ENCODE peak calls at places on chromosomes 3 and 15, in five cellular contexts. One of them, this sample, is unnamed.

GRCh38 chr15:67105065-67105951 is 39.9 kb downstream of the SMAD3 start:
- DNase-seq in psoas muscle: peak; percentile 69
- DNase-seq in endodermal cell: peak; percentile 67
- DNase-seq in CD8-positive, alpha-beta T cell: no peak
- DNase-seq in sigmoid colon: peak; percentile 83
- DNase-seq in this sample: peak; percentile 97

GRCh38 chr3:194489736-194490612 is 3.2 kb upstream of the ATP13A3 start:
- DNase-seq in psoas muscle: no peak
- DNase-seq in endodermal cell: no peak
- DNase-seq in CD8-positive, alpha-beta T cell: no peak
- DNase-seq in sigmoid colon: no peak
- DNase-seq in this sample: no peak

GRCh38 chr3:160374472-160374871 is 24.6 kb downstream of the IFT80 start:
- DNase-seq in psoas muscle: no peak
- DNase-seq in endodermal cell: no peak
- DNase-seq in CD8-positive, alpha-beta T cell: no peak
- DNase-seq in sigmoid colon: no peak
- DNase-seq in this sample: no peak

GRCh38 chr15:48385431-48385830 is 54.2 kb downstream of the DUT start:
- DNase-seq in psoas muscle: no peak
- DNase-seq in endodermal cell: no peak
- DNase-seq in CD8-positive, alpha-beta T cell: no peak
- DNase-seq in sigmoid colon: no peak
- DNase-seq in this sample: no peak

GRCh38 chr3:192188218-192188835 is 539.0 kb downstream of the FGF12 start:
- DNase-seq in psoas muscle: peak; percentile 25
- DNase-seq in endodermal cell: peak; percentile 88
- DNase-seq in CD8-positive, alpha-beta T cell: peak; percentile 4
- DNase-seq in sigmoid colon: no peak
- DNase-seq in this sample: no peak

GRCh38 chr3:112143251-112143650 is 10.2 kb upstream of the GCSAM start:
- DNase-seq in psoas muscle: no peak
- DNase-seq in endodermal cell: no peak
- DNase-seq in CD8-positive, alpha-beta T cell: no peak
- DNase-seq in sigmoid colon: no peak
- DNase-seq in this sample: no peak

GRCh38 chr15:96329403-96329981 is 1.0 kb upstream of the NR2F2 start:
- DNase-seq in psoas muscle: no peak
- DNase-seq in endodermal cell: no peak
- DNase-seq in CD8-positive, alpha-beta T cell: no peak
- DNase-seq in sigmoid colon: no peak
- DNase-seq in this sample: no peak

GRCh38 chr15:98951493-98952320 is 55.9 kb downstream of the PGPEP1L start:
- DNase-seq in psoas muscle: no peak
- DNase-seq in endodermal cell: peak; percentile 34
- DNase-seq in CD8-positive, alpha-beta T cell: no peak
- DNase-seq in sigmoid colon: no peak
- DNase-seq in this sample: peak; percentile 53

GRCh38 chr3:28039829-28040228 is 201.6 kb upstream of the CMC1 start:
- DNase-seq in psoas muscle: no peak
- DNase-seq in endodermal cell: no peak
- DNase-seq in CD8-positive, alpha-beta T cell: no peak
- DNase-seq in sigmoid colon: no peak
- DNase-seq in this sample: no peak

GRCh38 chr15:88881781-88882180 is 13.6 kb downstream of the HAPLN3 start:
- DNase-seq in psoas muscle: no peak
- DNase-seq in endodermal cell: no peak
- DNase-seq in CD8-positive, alpha-beta T cell: no peak
- DNase-seq in sigmoid colon: no peak
- DNase-seq in this sample: no peak

GRCh38 chr15:62684143-62684808 is 358.3 kb upstream of the TPM1 start:
- DNase-seq in psoas muscle: no peak
- DNase-seq in endodermal cell: no peak
- DNase-seq in CD8-positive, alpha-beta T cell: no peak
- DNase-seq in sigmoid colon: no peak
- DNase-seq in this sample: no peak

GRCh38 chr3:31543375-31543774 is 10.7 kb downstream of the STT3B start:
- DNase-seq in psoas muscle: no peak
- DNase-seq in endodermal cell: no peak
- DNase-seq in CD8-positive, alpha-beta T cell: no peak
- DNase-seq in sigmoid colon: no peak
- DNase-seq in this sample: no peak

GRCh38 chr15:48865387-48866079 is 12.4 kb upstream of the EID1 start:
- DNase-seq in psoas muscle: no peak
- DNase-seq in endodermal cell: peak; percentile 76
- DNase-seq in CD8-positive, alpha-beta T cell: no peak
- DNase-seq in sigmoid colon: no peak
- DNase-seq in this sample: no peak

GRCh38 chr15:94266789-94267188 is 35.4 kb downstream of the MCTP2 start:
- DNase-seq in psoas muscle: no peak
- DNase-seq in endodermal cell: no peak
- DNase-seq in CD8-positive, alpha-beta T cell: no peak
- DNase-seq in sigmoid colon: no peak
- DNase-seq in this sample: no peak

GRCh38 chr15:84799511-84800187 is 17.5 kb upstream of the ALPK3 start:
- DNase-seq in psoas muscle: no peak
- DNase-seq in endodermal cell: no peak
- DNase-seq in CD8-positive, alpha-beta T cell: no peak
- DNase-seq in sigmoid colon: no peak
- DNase-seq in this sample: no peak

GRCh38 chr3:124420392-124420791 is 309.9 kb upstream of the UMPS start:
- DNase-seq in psoas muscle: no peak
- DNase-seq in endodermal cell: no peak
- DNase-seq in CD8-positive, alpha-beta T cell: no peak
- DNase-seq in sigmoid colon: no peak
- DNase-seq in this sample: no peak

GRCh38 chr3:118477768-118478167 is 556.9 kb downstream of the IGSF11 start:
- DNase-seq in psoas muscle: no peak
- DNase-seq in endodermal cell: no peak
- DNase-seq in CD8-positive, alpha-beta T cell: no peak
- DNase-seq in sigmoid colon: no peak
- DNase-seq in this sample: no peak

GRCh38 chr3:21718161-21718765 is 32.7 kb downstream of the ZNF385D start:
- DNase-seq in psoas muscle: no peak
- DNase-seq in endodermal cell: no peak
- DNase-seq in CD8-positive, alpha-beta T cell: no peak
- DNase-seq in sigmoid colon: no peak
- DNase-seq in this sample: no peak

GRCh38 chr15:73171711-73172110 is 119.4 kb downstream of the NEO1 start:
- DNase-seq in psoas muscle: no peak
- DNase-seq in endodermal cell: no peak
- DNase-seq in CD8-positive, alpha-beta T cell: no peak
- DNase-seq in sigmoid colon: no peak
- DNase-seq in this sample: no peak

GRCh38 chr15:69159805-69160140 is 662 bp upstream of the GLCE start:
- DNase-seq in psoas muscle: no peak
- DNase-seq in endodermal cell: no peak
- DNase-seq in CD8-positive, alpha-beta T cell: no peak
- DNase-seq in sigmoid colon: no peak
- DNase-seq in this sample: no peak

DNA sequence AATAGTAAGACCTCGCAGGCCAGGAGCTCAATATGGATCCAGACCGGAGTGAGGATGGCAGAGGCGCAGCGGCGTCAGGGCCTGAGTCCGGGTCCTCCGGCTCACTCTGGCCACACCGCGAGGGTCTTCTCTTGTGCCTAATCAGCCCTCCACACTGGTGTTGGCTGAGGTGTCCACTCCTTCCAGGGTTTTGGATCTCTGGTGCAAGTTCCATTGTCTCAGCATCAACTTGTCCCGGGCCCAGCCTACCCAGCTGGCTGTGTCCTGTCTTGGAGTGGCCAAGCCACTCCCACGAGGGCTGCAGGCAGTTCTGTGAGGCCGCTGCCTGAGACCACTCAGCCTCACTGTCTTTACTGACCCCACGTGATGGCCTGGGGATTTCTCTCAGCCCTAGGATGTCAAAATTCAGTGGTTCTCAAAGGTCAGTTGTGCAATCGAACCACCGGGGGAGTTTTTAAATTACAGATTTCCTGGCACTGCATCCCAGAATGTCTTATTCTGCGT is 12.6 kb upstream of the GOLGA6L7 start:
- DNase-seq in psoas muscle: peak; percentile 34
- DNase-seq in endodermal cell: no peak
- DNase-seq in CD8-positive, alpha-beta T cell: no peak
- DNase-seq in sigmoid colon: no peak
- DNase-seq in this sample: no peak
- H3K4me1 ChIP-seq in psoas muscle: no peaks in the 10 kb centered on the region
- H3K4me1 ChIP-seq in endodermal cell: no peaks in the 10 kb centered on the region
- H3K4me1 ChIP-seq in CD8-positive, alpha-beta T cell: no peaks in the 10 kb centered on the region
- H3K4me1 ChIP-seq in sigmoid colon: no peaks in the 10 kb centered on the region
- H3K4me1 ChIP-seq in this sample: no peaks in the 10 kb centered on the region

GRCh38 chr3:129114455-129114854 is 7.1 kb downstream of the RAB43 start:
- DNase-seq in psoas muscle: no peak
- DNase-seq in endodermal cell: peak; percentile 52
- DNase-seq in CD8-positive, alpha-beta T cell: no peak
- DNase-seq in sigmoid colon: no peak
- DNase-seq in this sample: no peak
- H3K27ac ChIP-seq in psoas muscle: no peak overlapping the region
- H3K27ac ChIP-seq in endodermal cell: no peak overlapping the region
- H3K27ac ChIP-seq in CD8-positive, alpha-beta T cell: peak overlapping the region; percentile 3
- H3K27ac ChIP-seq in sigmoid colon: no peak overlapping the region
- H3K27ac ChIP-seq in this sample: no peak overlapping the region

GRCh38 chr3:133885241-133885711 is 10.4 kb downstream of the RAB6B start:
- DNase-seq in psoas muscle: no peak
- DNase-seq in endodermal cell: peak; percentile 28
- DNase-seq in CD8-positive, alpha-beta T cell: no peak
- DNase-seq in sigmoid colon: no peak
- DNase-seq in this sample: no peak

GRCh38 chr3:133884547-133885240 is 11.0 kb downstream of the RAB6B start:
- DNase-seq in psoas muscle: no peak
- DNase-seq in endodermal cell: no peak
- DNase-seq in CD8-positive, alpha-beta T cell: no peak
- DNase-seq in sigmoid colon: no peak
- DNase-seq in this sample: no peak

GRCh38 chr3:133881987-133882825 is 13.5 kb downstream of the RAB6B start:
- DNase-seq in psoas muscle: no peak
- DNase-seq in endodermal cell: no peak
- DNase-seq in CD8-positive, alpha-beta T cell: no peak
- DNase-seq in sigmoid colon: no peak
- DNase-seq in this sample: no peak

GRCh38 chr3:133882986-133883586 is 12.6 kb downstream of the RAB6B start:
- DNase-seq in psoas muscle: no peak
- DNase-seq in endodermal cell: peak; percentile 31
- DNase-seq in CD8-positive, alpha-beta T cell: no peak
- DNase-seq in sigmoid colon: no peak
- DNase-seq in this sample: no peak

DNA sequence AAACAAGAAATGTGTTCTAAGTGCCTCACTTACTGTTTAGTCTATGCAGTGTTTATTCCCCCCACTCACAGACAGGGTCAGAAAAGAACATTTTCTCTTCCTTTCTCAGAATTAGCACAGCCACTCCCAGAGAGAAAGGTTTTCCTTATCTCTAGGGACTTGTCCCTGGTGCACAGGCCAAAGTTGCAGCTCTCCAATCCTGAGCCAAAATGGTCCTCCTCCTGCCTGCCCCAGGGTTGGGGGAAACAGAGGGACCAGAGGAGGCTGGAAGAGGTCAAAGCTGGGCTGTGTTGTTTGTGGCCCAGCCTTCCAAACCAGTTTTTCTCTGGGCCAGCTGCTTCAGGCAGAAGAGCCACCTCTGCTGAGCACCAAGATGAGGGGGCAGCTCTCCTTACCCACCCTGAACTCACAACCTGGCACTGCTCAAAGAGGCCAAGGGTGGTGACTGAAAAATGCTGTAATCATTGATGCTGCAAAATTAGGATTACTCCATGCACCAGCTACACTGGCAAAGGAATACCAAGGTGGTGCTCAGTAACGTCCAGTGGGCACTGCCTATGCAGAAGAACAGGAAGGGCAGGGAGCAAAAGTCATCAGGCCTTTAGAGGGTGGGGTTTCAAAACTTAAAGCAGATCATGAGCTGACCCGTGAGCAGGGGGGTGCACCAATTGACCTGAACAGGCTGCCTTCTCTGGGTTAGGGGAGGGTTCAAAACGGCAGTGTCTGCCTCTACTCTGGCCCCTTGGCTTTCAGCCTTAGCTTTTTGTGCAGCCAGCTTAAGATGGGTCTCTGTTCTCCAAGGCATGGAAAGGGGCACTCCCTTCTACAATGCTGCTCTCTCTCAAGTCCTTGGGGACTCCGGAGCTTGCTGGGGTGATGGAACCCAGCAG is 11.8 kb downstream of the RAB6B start:
- DNase-seq in psoas muscle: no peak
- DNase-seq in endodermal cell: no peak
- DNase-seq in CD8-positive, alpha-beta T cell: no peak
- DNase-seq in sigmoid colon: no peak
- DNase-seq in this sample: no peak
- H3K4me1 ChIP-seq in psoas muscle: no peaks in the 10 kb centered on the region
- H3K4me1 ChIP-seq in endodermal cell: no peaks in the 10 kb centered on the region
- H3K4me1 ChIP-seq in CD8-positive, alpha-beta T cell: peaks cover 4% of the 10 kb centered on the region
- H3K4me1 ChIP-seq in sigmoid colon: no peaks in the 10 kb centered on the region
- H3K4me1 ChIP-seq in this sample: no peaks in the 10 kb centered on the region

GRCh38 chr15:75081150-75081549 is 57.8 kb downstream of the PPCDC start:
- DNase-seq in psoas muscle: no peak
- DNase-seq in endodermal cell: no peak
- DNase-seq in CD8-positive, alpha-beta T cell: no peak
- DNase-seq in sigmoid colon: peak; percentile 20
- DNase-seq in this sample: no peak
- H3K27ac ChIP-seq in psoas muscle: no peak overlapping the region
- H3K27ac ChIP-seq in endodermal cell: no peak overlapping the region
- H3K27ac ChIP-seq in CD8-positive, alpha-beta T cell: no peak overlapping the region
- H3K27ac ChIP-seq in sigmoid colon: no peak overlapping the region
- H3K27ac ChIP-seq in this sample: no peak overlapping the region

GRCh38 chr3:45596290-45596791 is 1.8 kb downstream of the LIMD1 start:
- DNase-seq in psoas muscle: no peak
- DNase-seq in endodermal cell: no peak
- DNase-seq in CD8-positive, alpha-beta T cell: no peak
- DNase-seq in sigmoid colon: no peak
- DNase-seq in this sample: no peak
- H3K4me1 ChIP-seq in psoas muscle: peaks cover 60% of the 10 kb centered on the region
- H3K4me1 ChIP-seq in endodermal cell: peaks cover 7% of the 10 kb centered on the region
- H3K4me1 ChIP-seq in CD8-positive, alpha-beta T cell: peaks cover 67% of the 10 kb centered on the region
- H3K4me1 ChIP-seq in sigmoid colon: peaks cover 67% of the 10 kb centered on the region
- H3K4me1 ChIP-seq in this sample: peaks cover 23% of the 10 kb centered on the region

DNA sequence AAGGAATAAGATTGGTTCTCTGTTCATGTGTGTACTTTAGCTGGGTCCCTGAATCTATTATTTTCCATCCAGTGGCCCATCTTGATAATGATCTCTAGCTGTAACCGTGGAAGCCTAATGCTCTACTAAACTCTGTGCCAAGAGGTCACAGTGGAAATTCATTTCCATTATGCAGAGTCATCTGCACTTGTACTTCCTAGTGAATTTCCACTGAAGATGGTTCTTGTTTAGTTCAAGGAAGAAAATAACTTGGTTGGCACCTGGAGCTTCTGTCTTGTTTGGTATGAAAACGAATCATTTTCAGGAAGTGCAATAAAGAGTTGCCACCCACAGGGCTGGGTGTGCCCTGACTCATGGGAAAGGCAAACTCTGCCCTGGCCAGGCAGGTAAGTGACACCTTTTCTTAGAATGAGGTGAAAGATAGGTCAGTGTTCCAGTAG is 10.3 kb downstream of the LPP start:
- DNase-seq in psoas muscle: no peak
- DNase-seq in endodermal cell: no peak
- DNase-seq in CD8-positive, alpha-beta T cell: no peak
- DNase-seq in sigmoid colon: no peak
- DNase-seq in this sample: no peak
- H3K27ac ChIP-seq in psoas muscle: peak overlapping the region; percentile 0
- H3K27ac ChIP-seq in endodermal cell: no peak overlapping the region
- H3K27ac ChIP-seq in CD8-positive, alpha-beta T cell: no peak overlapping the region
- H3K27ac ChIP-seq in sigmoid colon: peak overlapping the region; percentile 98
- H3K27ac ChIP-seq in this sample: no peak overlapping the region

GRCh38 chr15:90564109-90564508 is 34.4 kb downstream of the CRTC3 start:
- DNase-seq in psoas muscle: no peak
- DNase-seq in endodermal cell: no peak
- DNase-seq in CD8-positive, alpha-beta T cell: no peak
- DNase-seq in sigmoid colon: no peak
- DNase-seq in this sample: no peak
- H3K4me1 ChIP-seq in psoas muscle: peaks cover 16% of the 10 kb centered on the region
- H3K4me1 ChIP-seq in endodermal cell: peaks cover 12% of the 10 kb centered on the region
- H3K4me1 ChIP-seq in CD8-positive, alpha-beta T cell: peaks cover 95% of the 10 kb centered on the region
- H3K4me1 ChIP-seq in sigmoid colon: peaks cover 75% of the 10 kb centered on the region
- H3K4me1 ChIP-seq in this sample: peaks cover 18% of the 10 kb centered on the region

This sample was measured in RWPE2.